ENCODE peak calls at places on chromosomes 4 and X, in four cellular contexts. One of them, this sample, is unnamed.

GRCh38 chrX:13078739-13079444 is 34.5 kb upstream of the FAM9C start:
- DNase-seq in germinal center: no peak
- DNase-seq in glutamatergic neuron: no peak
- DNase-seq in foreskin keratinocyte: no peak
- DNase-seq in this sample: no peak

GRCh38 chr4:41448935-41449334 is 89.0 kb upstream of the LIMCH1 start:
- DNase-seq in glutamatergic neuron: no peak
- DNase-seq in germinal center: no peak
- DNase-seq in foreskin keratinocyte: no peak
- DNase-seq in this sample: no peak

GRCh38 chrX:111363741-111364140 is 48.3 kb downstream of the DCX start:
- DNase-seq in glutamatergic neuron: no peak
- DNase-seq in foreskin keratinocyte: no peak
- DNase-seq in germinal center: no peak
- DNase-seq in this sample: no peak

GRCh38 chrX:49162620-49163019 is at the start of gene MAGIX:
- DNase-seq in foreskin keratinocyte: no peak
- DNase-seq in glutamatergic neuron: no peak
- DNase-seq in germinal center: no peak
- DNase-seq in this sample: no peak

GRCh38 chr4:73080789-73081188 is 11.3 kb upstream of the COX18 start:
- DNase-seq in foreskin keratinocyte: no peak
- DNase-seq in germinal center: no peak
- DNase-seq in glutamatergic neuron: no peak
- DNase-seq in this sample: no peak

GRCh38 chr4:136664988-136665387 is 867.3 kb downstream of the PCDH18 start:
- DNase-seq in foreskin keratinocyte: no peak
- DNase-seq in germinal center: no peak
- DNase-seq in glutamatergic neuron: no peak
- DNase-seq in this sample: no peak

GRCh38 chr4:57710053-57710452 is 599.9 kb upstream of the IGFBP7 start:
- DNase-seq in germinal center: no peak
- DNase-seq in foreskin keratinocyte: no peak
- DNase-seq in glutamatergic neuron: no peak
- DNase-seq in this sample: no peak

GRCh38 chrX:124030520-124030919 is 69.0 kb downstream of the STAG2 start:
- DNase-seq in germinal center: peak; percentile 10
- DNase-seq in glutamatergic neuron: no peak
- DNase-seq in foreskin keratinocyte: no peak
- DNase-seq in this sample: no peak

GRCh38 chr4:121164291-121164690 is at the start of gene TNIP3:
- DNase-seq in glutamatergic neuron: no peak
- DNase-seq in germinal center: no peak
- DNase-seq in foreskin keratinocyte: peak; percentile 84
- DNase-seq in this sample: no peak

GRCh38 chrX:19554786-19555185 is 39.5 kb upstream of the MAP3K15 start:
- DNase-seq in glutamatergic neuron: no peak
- DNase-seq in germinal center: no peak
- DNase-seq in foreskin keratinocyte: no peak
- DNase-seq in this sample: no peak

GRCh38 chr4:176444741-176445140 is 125.0 kb downstream of the SPCS3 start:
- DNase-seq in foreskin keratinocyte: peak; percentile 52
- DNase-seq in germinal center: no peak
- DNase-seq in glutamatergic neuron: no peak
- DNase-seq in this sample: no peak

GRCh38 chr4:98851806-98852205 is 77.1 kb downstream of the EIF4E start:
- DNase-seq in glutamatergic neuron: no peak
- DNase-seq in foreskin keratinocyte: no peak
- DNase-seq in germinal center: no peak
- DNase-seq in this sample: no peak

GRCh38 chrX:136168929-136169735 is 21.8 kb downstream of the FHL1 start:
- DNase-seq in germinal center: no peak
- DNase-seq in foreskin keratinocyte: peak; percentile 26
- DNase-seq in glutamatergic neuron: peak; percentile 34
- DNase-seq in this sample: no peak

GRCh38 chr4:1246901-1247810 is 1.8 kb downstream of the CTBP1 start:
- DNase-seq in germinal center: peak; percentile 24
- DNase-seq in glutamatergic neuron: peak; percentile 55
- DNase-seq in foreskin keratinocyte: no peak
- DNase-seq in this sample: no peak

GRCh38 chr4:95758001-95758400 is 81.9 kb upstream of the PDHA2 start:
- DNase-seq in germinal center: no peak
- DNase-seq in glutamatergic neuron: no peak
- DNase-seq in foreskin keratinocyte: no peak
- DNase-seq in this sample: no peak

GRCh38 chr4:186149872-186150271 is 41.5 kb upstream of the CYP4V2 start:
- DNase-seq in germinal center: no peak
- DNase-seq in glutamatergic neuron: peak; percentile 72
- DNase-seq in foreskin keratinocyte: no peak
- DNase-seq in this sample: no peak

GRCh38 chr4:19241845-19242244 is 1009.9 kb upstream of the SLIT2 start:
- DNase-seq in glutamatergic neuron: no peak
- DNase-seq in germinal center: no peak
- DNase-seq in foreskin keratinocyte: no peak
- DNase-seq in this sample: no peak

GRCh38 chr4:186726440-186727148 is 2.9 kb upstream of the FAT1 start:
- DNase-seq in foreskin keratinocyte: no peak
- DNase-seq in germinal center: no peak
- DNase-seq in glutamatergic neuron: peak; percentile 74
- DNase-seq in this sample: no peak

GRCh38 chr4:76984127-76984526 is 34.6 kb downstream of the SEPTIN11 start:
- DNase-seq in germinal center: peak; percentile 7
- DNase-seq in foreskin keratinocyte: no peak
- DNase-seq in glutamatergic neuron: no peak
- DNase-seq in this sample: peak; percentile 23

GRCh38 chrX:63012574-63012973 is 338.6 kb downstream of the SPIN4 start:
- DNase-seq in glutamatergic neuron: no peak
- DNase-seq in germinal center: no peak
- DNase-seq in foreskin keratinocyte: no peak
- DNase-seq in this sample: no peak

GRCh38 chr4:120870279-120870673 is 52.2 kb downstream of the PRDM5 start:
- DNase-seq in foreskin keratinocyte: no peak
- DNase-seq in glutamatergic neuron: peak; percentile 25
- DNase-seq in germinal center: peak; percentile 3
- DNase-seq in this sample: no peak

GRCh38 chrX:68941385-68941952 is 112.6 kb downstream of the EFNB1 start:
- DNase-seq in glutamatergic neuron: no peak
- DNase-seq in germinal center: no peak
- DNase-seq in foreskin keratinocyte: no peak
- DNase-seq in this sample: no peak

GRCh38 chrX:30971761-30972603 is 82.9 kb upstream of the TAB3 start:
- DNase-seq in germinal center: peak; percentile 10
- DNase-seq in glutamatergic neuron: no peak
- DNase-seq in foreskin keratinocyte: no peak
- DNase-seq in this sample: no peak

GRCh38 chrX:134512566-134512965 is 52.6 kb downstream of the HPRT1 start:
- DNase-seq in foreskin keratinocyte: peak; percentile 89
- DNase-seq in germinal center: no peak
- DNase-seq in glutamatergic neuron: no peak
- DNase-seq in this sample: no peak

GRCh38 chrX:928606-929005 is 283.8 kb downstream of the CRLF2 start:
- DNase-seq in germinal center: no peak
- DNase-seq in foreskin keratinocyte: no peak
- DNase-seq in glutamatergic neuron: no peak
- DNase-seq in this sample: no peak

GRCh38 chr4:89324671-89325070 is 17.1 kb upstream of the GPRIN3 start:
- DNase-seq in germinal center: peak; percentile 59
- DNase-seq in glutamatergic neuron: no peak
- DNase-seq in foreskin keratinocyte: no peak
- DNase-seq in this sample: no peak

GRCh38 chr4:84965558-84966381 is 720 bp downstream of the WDFY3 start:
- DNase-seq in glutamatergic neuron: peak; percentile 80
- DNase-seq in germinal center: peak; percentile 5
- DNase-seq in foreskin keratinocyte: peak; percentile 6
- DNase-seq in this sample: no peak

GRCh38 chr4:107213410-107213809 is 177.3 kb upstream of the DKK2 start:
- DNase-seq in foreskin keratinocyte: no peak
- DNase-seq in glutamatergic neuron: no peak
- DNase-seq in germinal center: no peak
- DNase-seq in this sample: no peak

GRCh38 chrX:113747274-113747973 is 836.5 kb upstream of the HTR2C start:
- DNase-seq in germinal center: no peak
- DNase-seq in glutamatergic neuron: no peak
- DNase-seq in foreskin keratinocyte: no peak
- DNase-seq in this sample: no peak

GRCh38 chr4:93828830-93829530 is 427 bp downstream of the ATOH1 start:
- DNase-seq in foreskin keratinocyte: no peak
- DNase-seq in germinal center: no peak
- DNase-seq in glutamatergic neuron: peak; percentile 46
- DNase-seq in this sample: no peak

This sample was measured in CD8-positive, alpha-beta memory T cell.